ENCODE peak calls at places on chromosomes 3 and 15, in nine cellular contexts. One of them, this sample, is unnamed.

GRCh38 chr3:122215592-122216298 is 32.3 kb downstream of the CASR start:
- DNase-seq in HL-60: no peak
- DNase-seq in GM12878: no peak
- DNase-seq in breast epithelium: no peak
- DNase-seq in sigmoid colon: no peak
- DNase-seq in GM23338: no peak
- DNase-seq in transverse colon: no peak
- DNase-seq in spleen: no peak
- DNase-seq in SK-N-SH: no peak
- DNase-seq in this sample: no peak

GRCh38 chr15:33834892-33835730 is 133.2 kb upstream of the CHRM5 start:
- DNase-seq in spleen: no peak
- DNase-seq in sigmoid colon: no peak
- DNase-seq in HL-60: no peak
- DNase-seq in GM23338: peak
- DNase-seq in breast epithelium: no peak
- DNase-seq in GM12878: no peak
- DNase-seq in transverse colon: no peak
- DNase-seq in SK-N-SH: no peak
- DNase-seq in this sample: no peak

GRCh38 chr15:29139540-29140459 is 129.8 kb downstream of the NSMCE3 start:
- DNase-seq in HL-60: peak
- DNase-seq in breast epithelium: no peak
- DNase-seq in transverse colon: peak
- DNase-seq in GM23338: peak
- DNase-seq in SK-N-SH: peak
- DNase-seq in GM12878: no peak
- DNase-seq in sigmoid colon: no peak
- DNase-seq in spleen: peak
- DNase-seq in this sample: peak

GRCh38 chr3:88957751-88958452 is 149.5 kb upstream of the EPHA3 start:
- DNase-seq in HL-60: no peak
- DNase-seq in GM23338: no peak
- DNase-seq in spleen: no peak
- DNase-seq in SK-N-SH: no peak
- DNase-seq in GM12878: no peak
- DNase-seq in transverse colon: no peak
- DNase-seq in sigmoid colon: no peak
- DNase-seq in breast epithelium: no peak
- DNase-seq in this sample: no peak

GRCh38 chr3:107242579-107242978 is 134.7 kb upstream of the CCDC54 start:
- DNase-seq in sigmoid colon: no peak
- DNase-seq in transverse colon: no peak
- DNase-seq in GM23338: no peak
- DNase-seq in breast epithelium: no peak
- DNase-seq in SK-N-SH: no peak
- DNase-seq in spleen: no peak
- DNase-seq in HL-60: no peak
- DNase-seq in GM12878: no peak
- DNase-seq in this sample: no peak

GRCh38 chr3:96814581-96815567 is at the start of gene EPHA6:
- DNase-seq in SK-N-SH: peak
- DNase-seq in transverse colon: no peak
- DNase-seq in HL-60: no peak
- DNase-seq in GM23338: peak
- DNase-seq in sigmoid colon: peak
- DNase-seq in breast epithelium: no peak
- DNase-seq in GM12878: no peak
- DNase-seq in spleen: peak
- DNase-seq in this sample: no peak

GRCh38 chr3:29065211-29065785 is 215.6 kb upstream of the RBMS3 start:
- DNase-seq in transverse colon: peak
- DNase-seq in GM12878: no peak
- DNase-seq in breast epithelium: peak
- DNase-seq in spleen: no peak
- DNase-seq in sigmoid colon: peak
- DNase-seq in GM23338: peak
- DNase-seq in HL-60: no peak
- DNase-seq in SK-N-SH: peak
- DNase-seq in this sample: peak

GRCh38 chr3:46910166-46910760 is 32.7 kb downstream of the PTH1R start:
- DNase-seq in SK-N-SH: no peak
- DNase-seq in GM12878: no peak
- DNase-seq in GM23338: no peak
- DNase-seq in breast epithelium: no peak
- DNase-seq in HL-60: no peak
- DNase-seq in sigmoid colon: peak
- DNase-seq in spleen: peak
- DNase-seq in transverse colon: no peak
- DNase-seq in this sample: no peak

GRCh38 chr3:38475716-38476115 is 20.4 kb upstream of the EXOG start:
- DNase-seq in HL-60: no peak
- DNase-seq in spleen: no peak
- DNase-seq in SK-N-SH: no peak
- DNase-seq in transverse colon: no peak
- DNase-seq in GM12878: no peak
- DNase-seq in breast epithelium: no peak
- DNase-seq in sigmoid colon: no peak
- DNase-seq in GM23338: no peak
- DNase-seq in this sample: no peak

GRCh38 chr3:14295777-14296176 is 106.6 kb upstream of the SLC6A6 start:
- DNase-seq in breast epithelium: no peak
- DNase-seq in GM23338: no peak
- DNase-seq in SK-N-SH: no peak
- DNase-seq in spleen: no peak
- DNase-seq in transverse colon: no peak
- DNase-seq in sigmoid colon: no peak
- DNase-seq in GM12878: no peak
- DNase-seq in HL-60: no peak
- DNase-seq in this sample: no peak

GRCh38 chr3:197302696-197303341 is 4.4 kb upstream of the DLG1 start:
- DNase-seq in sigmoid colon: no peak
- DNase-seq in transverse colon: no peak
- DNase-seq in breast epithelium: no peak
- DNase-seq in spleen: no peak
- DNase-seq in HL-60: peak
- DNase-seq in GM23338: no peak
- DNase-seq in GM12878: no peak
- DNase-seq in SK-N-SH: no peak
- DNase-seq in this sample: no peak

GRCh38 chr3:17478673-17479072 is 263.8 kb downstream of the TBC1D5 start:
- DNase-seq in HL-60: no peak
- DNase-seq in transverse colon: no peak
- DNase-seq in GM23338: no peak
- DNase-seq in sigmoid colon: no peak
- DNase-seq in spleen: no peak
- DNase-seq in SK-N-SH: no peak
- DNase-seq in breast epithelium: no peak
- DNase-seq in GM12878: no peak
- DNase-seq in this sample: no peak

GRCh38 chr15:98708191-98708590 is 59.9 kb downstream of the IGF1R start:
- DNase-seq in transverse colon: no peak
- DNase-seq in GM12878: no peak
- DNase-seq in spleen: no peak
- DNase-seq in breast epithelium: no peak
- DNase-seq in sigmoid colon: no peak
- DNase-seq in HL-60: no peak
- DNase-seq in SK-N-SH: no peak
- DNase-seq in GM23338: no peak
- DNase-seq in this sample: no peak

GRCh38 chr15:95113041-95113440 is 881.7 kb downstream of the MCTP2 start:
- DNase-seq in GM23338: no peak
- DNase-seq in HL-60: no peak
- DNase-seq in SK-N-SH: no peak
- DNase-seq in spleen: no peak
- DNase-seq in breast epithelium: no peak
- DNase-seq in sigmoid colon: no peak
- DNase-seq in GM12878: no peak
- DNase-seq in transverse colon: no peak
- DNase-seq in this sample: no peak

GRCh38 chr15:98650871-98651481 is 2.6 kb downstream of the IGF1R start:
- DNase-seq in spleen: no peak
- DNase-seq in sigmoid colon: no peak
- DNase-seq in SK-N-SH: no peak
- DNase-seq in transverse colon: peak
- DNase-seq in GM12878: no peak
- DNase-seq in HL-60: no peak
- DNase-seq in GM23338: no peak
- DNase-seq in breast epithelium: peak
- DNase-seq in this sample: peak

GRCh38 chr15:62391565-62392262 is 226.6 kb upstream of the C2CD4B start:
- DNase-seq in spleen: peak
- DNase-seq in sigmoid colon: peak
- DNase-seq in breast epithelium: peak
- DNase-seq in HL-60: peak
- DNase-seq in SK-N-SH: peak
- DNase-seq in GM12878: no peak
- DNase-seq in transverse colon: peak
- DNase-seq in GM23338: peak
- DNase-seq in this sample: peak
- TF ChIP-seq CTCF in spleen: no peak
- TF ChIP-seq CTCF in sigmoid colon: peak
- TF ChIP-seq CTCF in breast epithelium: peak
- TF ChIP-seq CTCF in HL-60: no peak
- TF ChIP-seq CTCF in SK-N-SH: peak
- TF ChIP-seq CTCF in GM12878: no peak
- TF ChIP-seq CTCF in transverse colon: peak
- TF ChIP-seq CTCF in GM23338: no peak
- TF ChIP-seq CTCF in this sample: no peak

GRCh38 chr3:69306239-69307185 is 79.4 kb downstream of the FRMD4B start:
- DNase-seq in breast epithelium: peak
- DNase-seq in sigmoid colon: peak
- DNase-seq in transverse colon: peak
- DNase-seq in GM23338: peak
- DNase-seq in spleen: peak
- DNase-seq in SK-N-SH: peak
- DNase-seq in GM12878: no peak
- DNase-seq in HL-60: peak
- DNase-seq in this sample: peak
- TF ChIP-seq POLR2AphosphoS5 in breast epithelium: peak
- TF ChIP-seq POLR2AphosphoS5 in sigmoid colon: peak
- TF ChIP-seq POLR2AphosphoS5 in transverse colon: peak
- TF ChIP-seq POLR2AphosphoS5 in GM23338: no peak
- TF ChIP-seq POLR2AphosphoS5 in spleen: no peak
- TF ChIP-seq POLR2AphosphoS5 in SK-N-SH: no peak
- TF ChIP-seq POLR2AphosphoS5 in GM12878: no peak
- TF ChIP-seq POLR2AphosphoS5 in HL-60: no peak
- TF ChIP-seq POLR2AphosphoS5 in this sample: peak

GRCh38 chr15:82646250-82647044 is 716 bp downstream of the CPEB1 start:
- DNase-seq in breast epithelium: no peak
- DNase-seq in sigmoid colon: no peak
- DNase-seq in GM23338: peak
- DNase-seq in spleen: no peak
- DNase-seq in HL-60: no peak
- DNase-seq in SK-N-SH: no peak
- DNase-seq in GM12878: no peak
- DNase-seq in transverse colon: no peak
- DNase-seq in this sample: no peak

GRCh38 chr15:82647835-82648256 is 683 bp upstream of the CPEB1 start:
- DNase-seq in HL-60: no peak
- DNase-seq in spleen: peak
- DNase-seq in SK-N-SH: peak
- DNase-seq in breast epithelium: no peak
- DNase-seq in GM23338: peak
- DNase-seq in GM12878: no peak
- DNase-seq in transverse colon: peak
- DNase-seq in sigmoid colon: peak
- DNase-seq in this sample: no peak

GRCh38 chr15:82648257-82649103 is 1.3 kb upstream of the CPEB1 start:
- DNase-seq in GM23338: peak
- DNase-seq in breast epithelium: no peak
- DNase-seq in spleen: no peak
- DNase-seq in sigmoid colon: no peak
- DNase-seq in HL-60: no peak
- DNase-seq in GM12878: no peak
- DNase-seq in SK-N-SH: peak
- DNase-seq in transverse colon: no peak
- DNase-seq in this sample: no peak

GRCh38 chr15:82649226-82649999 is 2.2 kb upstream of the CPEB1 start:
- DNase-seq in SK-N-SH: no peak
- DNase-seq in transverse colon: no peak
- DNase-seq in sigmoid colon: no peak
- DNase-seq in breast epithelium: no peak
- DNase-seq in HL-60: no peak
- DNase-seq in GM23338: no peak
- DNase-seq in spleen: no peak
- DNase-seq in GM12878: peak
- DNase-seq in this sample: no peak

DNA sequence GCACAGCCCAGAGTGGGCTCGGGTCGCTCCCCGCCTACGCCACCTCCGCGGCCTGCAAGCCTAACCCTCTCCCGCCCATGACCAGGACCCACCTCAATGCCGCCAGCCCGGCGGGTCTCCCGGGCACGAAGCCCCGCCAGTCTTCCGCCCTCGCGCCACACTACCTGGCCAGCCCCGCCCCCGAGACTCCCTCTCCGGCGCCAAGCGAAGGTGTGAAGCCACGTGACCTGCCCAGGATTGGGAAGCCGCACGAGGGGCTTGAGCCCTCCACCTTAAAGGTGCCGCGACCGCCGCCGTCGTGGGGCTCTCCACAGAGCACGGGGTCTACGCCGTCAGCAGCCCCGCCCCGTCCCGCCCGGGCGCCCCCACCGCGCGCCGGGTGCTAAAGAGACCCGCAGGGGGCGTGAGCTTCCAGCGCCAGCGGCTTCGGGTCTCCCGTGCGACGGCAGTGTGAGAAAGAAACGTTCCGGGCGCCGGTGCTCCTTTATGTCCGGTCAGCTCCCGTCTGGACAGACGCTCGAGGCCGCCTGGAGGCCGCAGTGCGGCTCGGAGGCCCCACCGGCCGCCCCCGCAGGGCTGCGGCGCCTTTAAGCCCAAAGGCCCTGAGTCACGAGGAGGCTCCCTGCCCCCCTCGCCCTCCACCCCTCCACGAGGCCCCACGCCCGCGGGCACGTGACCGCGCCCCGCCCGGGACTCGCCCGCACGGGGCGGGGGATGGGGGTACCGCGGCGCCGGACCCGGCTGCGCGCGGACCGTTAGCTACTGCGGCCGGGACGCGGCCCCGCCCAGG is at the start of gene CPEB1:
- DNase-seq in transverse colon: peak
- DNase-seq in sigmoid colon: peak
- DNase-seq in spleen: no peak
- DNase-seq in breast epithelium: no peak
- DNase-seq in HL-60: no peak
- DNase-seq in GM23338: peak
- DNase-seq in SK-N-SH: peak
- DNase-seq in GM12878: no peak
- DNase-seq in this sample: no peak
- TF ChIP-seq CTCF in transverse colon: no peak
- TF ChIP-seq CTCF in sigmoid colon: no peak
- TF ChIP-seq CTCF in spleen: peak
- TF ChIP-seq CTCF in breast epithelium: no peak
- TF ChIP-seq CTCF in HL-60: no peak
- TF ChIP-seq CTCF in GM23338: no peak
- TF ChIP-seq CTCF in SK-N-SH: peak
- TF ChIP-seq CTCF in GM12878: no peak
- TF ChIP-seq CTCF in this sample: no peak

DNA sequence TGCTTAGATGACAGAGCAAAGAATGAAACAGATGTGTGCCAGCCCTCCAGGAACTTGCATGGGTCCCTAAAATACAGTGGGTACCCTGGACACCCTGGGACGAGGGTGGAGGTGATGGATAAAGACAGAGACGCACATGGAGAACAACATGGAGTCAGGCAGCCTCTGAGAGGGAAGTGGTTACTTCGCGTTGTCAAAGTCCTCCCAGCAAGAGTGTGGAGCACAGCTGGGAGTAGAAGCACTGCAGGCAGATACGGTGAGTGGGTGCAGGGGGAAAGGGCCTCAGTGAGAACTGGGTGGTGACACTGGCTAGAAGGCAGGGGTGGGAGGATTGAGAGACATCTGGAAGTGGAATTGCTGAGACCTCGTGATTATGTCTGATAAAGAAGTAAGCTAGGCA is 70.8 kb upstream of the PRR20G start:
- DNase-seq in spleen: no peak
- DNase-seq in GM12878: no peak
- DNase-seq in transverse colon: no peak
- DNase-seq in HL-60: no peak
- DNase-seq in breast epithelium: no peak
- DNase-seq in SK-N-SH: no peak
- DNase-seq in sigmoid colon: no peak
- DNase-seq in GM23338: no peak
- DNase-seq in this sample: no peak
- TF ChIP-seq POLR2AphosphoS5 in spleen: no peak
- TF ChIP-seq POLR2AphosphoS5 in GM12878: no peak
- TF ChIP-seq POLR2AphosphoS5 in transverse colon: no peak
- TF ChIP-seq POLR2AphosphoS5 in HL-60: no peak
- TF ChIP-seq POLR2AphosphoS5 in breast epithelium: no peak
- TF ChIP-seq POLR2AphosphoS5 in SK-N-SH: no peak
- TF ChIP-seq POLR2AphosphoS5 in sigmoid colon: no peak
- TF ChIP-seq POLR2AphosphoS5 in GM23338: no peak
- TF ChIP-seq POLR2AphosphoS5 in this sample: no peak

This sample was measured in stomach.